ENCODE peak calls at places on chromosomes 5 and 9, in eight cellular contexts. One of them, this sample, is unnamed.
A peak's percentile ranks its signal among the peaks of the same experiment; 100 is the strongest.

GRCh38 chr5:119315516-119315949 is 40.3 kb upstream of the TNFAIP8 start:
- DNase-seq in A172: peak; percentile 48
- DNase-seq in HT-29: peak; percentile 43
- DNase-seq in T47D: no peak
- DNase-seq in pons: peak; percentile 26
- DNase-seq in iPS-NIHi11: peak; percentile 27
- DNase-seq in stimulated activated CD8-positive, alpha-beta memory T cell treated with anti-CD3 and anti-CD28 coated beads, Interleukin-12 subunit alpha, Interleukin-12 subunit beta, amount 100 ng/mL, for 4 hours: peak; percentile 36
- DNase-seq in right cardiac atrium: no peak
- DNase-seq in this sample: no peak

GRCh38 chr5:38426493-38426892 is 130.0 kb downstream of the LIFR start:
- DNase-seq in stimulated activated CD8-positive, alpha-beta memory T cell treated with anti-CD3 and anti-CD28 coated beads, Interleukin-12 subunit alpha, Interleukin-12 subunit beta, amount 100 ng/mL, for 4 hours: no peak
- DNase-seq in HT-29: no peak
- DNase-seq in T47D: no peak
- DNase-seq in A172: no peak
- DNase-seq in right cardiac atrium: no peak
- DNase-seq in pons: no peak
- DNase-seq in iPS-NIHi11: no peak
- DNase-seq in this sample: no peak

GRCh38 chr5:140240987-140241706 is 61.8 kb downstream of the PFDN1 start:
- DNase-seq in right cardiac atrium: peak; percentile 95
- DNase-seq in iPS-NIHi11: peak; percentile 84
- DNase-seq in pons: peak; percentile 97
- DNase-seq in T47D: no peak
- DNase-seq in A172: peak; percentile 93
- DNase-seq in stimulated activated CD8-positive, alpha-beta memory T cell treated with anti-CD3 and anti-CD28 coated beads, Interleukin-12 subunit alpha, Interleukin-12 subunit beta, amount 100 ng/mL, for 4 hours: no peak
- DNase-seq in HT-29: peak; percentile 54
- DNase-seq in this sample: peak; percentile 96

GRCh38 chr5:149358294-149358651 is 427 bp downstream of the PCYOX1L start:
- DNase-seq in pons: peak; percentile 49
- DNase-seq in iPS-NIHi11: no peak
- DNase-seq in right cardiac atrium: peak; percentile 80
- DNase-seq in A172: no peak
- DNase-seq in stimulated activated CD8-positive, alpha-beta memory T cell treated with anti-CD3 and anti-CD28 coated beads, Interleukin-12 subunit alpha, Interleukin-12 subunit beta, amount 100 ng/mL, for 4 hours: peak; percentile 11
- DNase-seq in T47D: no peak
- DNase-seq in HT-29: no peak
- DNase-seq in this sample: peak; percentile 36

GRCh38 chr9:125085703-125086477 is 57.4 kb downstream of the SCAI start:
- DNase-seq in HT-29: no peak
- DNase-seq in stimulated activated CD8-positive, alpha-beta memory T cell treated with anti-CD3 and anti-CD28 coated beads, Interleukin-12 subunit alpha, Interleukin-12 subunit beta, amount 100 ng/mL, for 4 hours: no peak
- DNase-seq in right cardiac atrium: no peak
- DNase-seq in iPS-NIHi11: no peak
- DNase-seq in T47D: no peak
- DNase-seq in pons: no peak
- DNase-seq in A172: no peak
- DNase-seq in this sample: no peak

GRCh38 chr9:83707518-83707767 is 315 bp downstream of the UBQLN1 start:
- DNase-seq in HT-29: no peak
- DNase-seq in A172: no peak
- DNase-seq in pons: no peak
- DNase-seq in stimulated activated CD8-positive, alpha-beta memory T cell treated with anti-CD3 and anti-CD28 coated beads, Interleukin-12 subunit alpha, Interleukin-12 subunit beta, amount 100 ng/mL, for 4 hours: no peak
- DNase-seq in T47D: no peak
- DNase-seq in iPS-NIHi11: no peak
- DNase-seq in right cardiac atrium: no peak
- DNase-seq in this sample: peak; percentile 92

GRCh38 chr5:158676642-158677489 is 422.9 kb downstream of the EBF1 start:
- DNase-seq in pons: no peak
- DNase-seq in A172: no peak
- DNase-seq in HT-29: peak; percentile 7
- DNase-seq in stimulated activated CD8-positive, alpha-beta memory T cell treated with anti-CD3 and anti-CD28 coated beads, Interleukin-12 subunit alpha, Interleukin-12 subunit beta, amount 100 ng/mL, for 4 hours: no peak
- DNase-seq in T47D: no peak
- DNase-seq in iPS-NIHi11: peak; percentile 46
- DNase-seq in right cardiac atrium: no peak
- DNase-seq in this sample: no peak

GRCh38 chr9:6218099-6218502 is 2.5 kb downstream of the IL33 start:
- DNase-seq in A172: peak; percentile 31
- DNase-seq in right cardiac atrium: no peak
- DNase-seq in pons: no peak
- DNase-seq in HT-29: peak; percentile 36
- DNase-seq in T47D: no peak
- DNase-seq in iPS-NIHi11: no peak
- DNase-seq in stimulated activated CD8-positive, alpha-beta memory T cell treated with anti-CD3 and anti-CD28 coated beads, Interleukin-12 subunit alpha, Interleukin-12 subunit beta, amount 100 ng/mL, for 4 hours: no peak
- DNase-seq in this sample: peak; percentile 47

GRCh38 chr5:74915488-74915887 is 49.3 kb upstream of the FAM169A start:
- DNase-seq in A172: no peak
- DNase-seq in T47D: no peak
- DNase-seq in pons: no peak
- DNase-seq in right cardiac atrium: no peak
- DNase-seq in stimulated activated CD8-positive, alpha-beta memory T cell treated with anti-CD3 and anti-CD28 coated beads, Interleukin-12 subunit alpha, Interleukin-12 subunit beta, amount 100 ng/mL, for 4 hours: no peak
- DNase-seq in iPS-NIHi11: no peak
- DNase-seq in HT-29: no peak
- DNase-seq in this sample: no peak

GRCh38 chr9:109132473-109133095 is 12.8 kb upstream of the TMEM245 start:
- DNase-seq in T47D: no peak
- DNase-seq in A172: no peak
- DNase-seq in iPS-NIHi11: no peak
- DNase-seq in HT-29: no peak
- DNase-seq in pons: no peak
- DNase-seq in stimulated activated CD8-positive, alpha-beta memory T cell treated with anti-CD3 and anti-CD28 coated beads, Interleukin-12 subunit alpha, Interleukin-12 subunit beta, amount 100 ng/mL, for 4 hours: no peak
- DNase-seq in right cardiac atrium: no peak
- DNase-seq in this sample: no peak

GRCh38 chr9:133122605-133122934 is 1.5 kb upstream of the RALGDS start:
- DNase-seq in HT-29: no peak
- DNase-seq in T47D: no peak
- DNase-seq in iPS-NIHi11: no peak
- DNase-seq in stimulated activated CD8-positive, alpha-beta memory T cell treated with anti-CD3 and anti-CD28 coated beads, Interleukin-12 subunit alpha, Interleukin-12 subunit beta, amount 100 ng/mL, for 4 hours: no peak
- DNase-seq in right cardiac atrium: no peak
- DNase-seq in A172: no peak
- DNase-seq in pons: no peak
- DNase-seq in this sample: no peak

GRCh38 chr5:7869474-7870136 is 657 bp downstream of the MTRR start:
- DNase-seq in iPS-NIHi11: peak; percentile 19
- DNase-seq in stimulated activated CD8-positive, alpha-beta memory T cell treated with anti-CD3 and anti-CD28 coated beads, Interleukin-12 subunit alpha, Interleukin-12 subunit beta, amount 100 ng/mL, for 4 hours: no peak
- DNase-seq in HT-29: peak; percentile 36
- DNase-seq in T47D: no peak
- DNase-seq in pons: no peak
- DNase-seq in A172: peak; percentile 4
- DNase-seq in right cardiac atrium: no peak
- DNase-seq in this sample: peak; percentile 45

GRCh38 chr5:97560176-97560993 is 377.3 kb upstream of the RIOK2 start:
- DNase-seq in right cardiac atrium: no peak
- DNase-seq in T47D: no peak
- DNase-seq in stimulated activated CD8-positive, alpha-beta memory T cell treated with anti-CD3 and anti-CD28 coated beads, Interleukin-12 subunit alpha, Interleukin-12 subunit beta, amount 100 ng/mL, for 4 hours: no peak
- DNase-seq in pons: peak; percentile 36
- DNase-seq in HT-29: no peak
- DNase-seq in iPS-NIHi11: no peak
- DNase-seq in A172: no peak
- DNase-seq in this sample: no peak

GRCh38 chr9:137467161-137467581 is 8.0 kb upstream of the NSMF start:
- DNase-seq in iPS-NIHi11: no peak
- DNase-seq in stimulated activated CD8-positive, alpha-beta memory T cell treated with anti-CD3 and anti-CD28 coated beads, Interleukin-12 subunit alpha, Interleukin-12 subunit beta, amount 100 ng/mL, for 4 hours: no peak
- DNase-seq in HT-29: no peak
- DNase-seq in pons: no peak
- DNase-seq in T47D: no peak
- DNase-seq in right cardiac atrium: peak; percentile 44
- DNase-seq in A172: no peak
- DNase-seq in this sample: no peak

GRCh38 chr5:115100556-115100955 is 69.2 kb downstream of the TRIM36 start:
- DNase-seq in HT-29: no peak
- DNase-seq in A172: peak; percentile 25
- DNase-seq in T47D: no peak
- DNase-seq in right cardiac atrium: no peak
- DNase-seq in pons: no peak
- DNase-seq in iPS-NIHi11: no peak
- DNase-seq in stimulated activated CD8-positive, alpha-beta memory T cell treated with anti-CD3 and anti-CD28 coated beads, Interleukin-12 subunit alpha, Interleukin-12 subunit beta, amount 100 ng/mL, for 4 hours: no peak
- DNase-seq in this sample: no peak

GRCh38 chr9:97905228-97905627 is 17.1 kb downstream of the TRMO start:
- DNase-seq in right cardiac atrium: no peak
- DNase-seq in T47D: no peak
- DNase-seq in A172: no peak
- DNase-seq in stimulated activated CD8-positive, alpha-beta memory T cell treated with anti-CD3 and anti-CD28 coated beads, Interleukin-12 subunit alpha, Interleukin-12 subunit beta, amount 100 ng/mL, for 4 hours: no peak
- DNase-seq in pons: no peak
- DNase-seq in iPS-NIHi11: no peak
- DNase-seq in HT-29: no peak
- DNase-seq in this sample: no peak

GRCh38 chr5:66364186-66364585 is 220.1 kb downstream of the SREK1 start:
- DNase-seq in right cardiac atrium: no peak
- DNase-seq in stimulated activated CD8-positive, alpha-beta memory T cell treated with anti-CD3 and anti-CD28 coated beads, Interleukin-12 subunit alpha, Interleukin-12 subunit beta, amount 100 ng/mL, for 4 hours: no peak
- DNase-seq in HT-29: no peak
- DNase-seq in A172: no peak
- DNase-seq in pons: no peak
- DNase-seq in iPS-NIHi11: no peak
- DNase-seq in T47D: no peak
- DNase-seq in this sample: no peak

This sample was measured in astrocyte of the hippocampus.